ENCODE peak calls at places on chromosome 16, in five cellular contexts. U, A, S, R and K are unnamed samples.

GRCh38 chr16:67230809-67231660 is 4.1 kb downstream of the TMEM208 start:
- DNase-seq in U (no peak), A (no peak), S (no peak), R (no peak), K (no peak)

GRCh38 chr16:86216591-86216990 is 293.7 kb upstream of the FOXF1 start:
- DNase-seq in U (no peak), A (no peak), S (no peak), R (no peak), K (no peak)

GRCh38 chr16:21982108-21982507 is 18.8 kb downstream of the PDZD9 start:
- DNase-seq in U (no peak), A (no peak), S (no peak), R (no peak), K (no peak)

GRCh38 chr16:12500771-12501170 is 302.9 kb downstream of the CPPED1 start:
- DNase-seq in U (no peak), A (no peak), S (no peak), R (no peak), K (no peak)

GRCh38 chr16:70582280-70582978 is 58.8 kb downstream of the SF3B3 start:
- DNase-seq in U (no peak), A (no peak), S (peak; percentile 37), R (no peak), K (no peak)

GRCh38 chr16:55871411-55872038 is 3.6 kb downstream of the CES5A start:
- DNase-seq in U (no peak), A (no peak), S (no peak), R (no peak), K (no peak)

GRCh38 chr16:26149661-26150060 is 457.9 kb downstream of the HS3ST4 start:
- DNase-seq in U (no peak), A (no peak), S (no peak), R (no peak), K (no peak)

GRCh38 chr16:59566446-59566845 is 832.3 kb upstream of the GOT2 start:
- DNase-seq in U (no peak), A (no peak), S (no peak), R (no peak), K (no peak)

GRCh38 chr16:49049191-49049590 is 232.4 kb downstream of the CBLN1 start:
- DNase-seq in U (no peak), A (no peak), S (no peak), R (no peak), K (no peak)

GRCh38 chr16:85480727-85481101 is 132.4 kb upstream of the GSE1 start:
- DNase-seq in U (no peak), A (no peak), S (no peak), R (no peak), K (no peak)

GRCh38 chr16:31475949-31476304 is 4.0 kb downstream of the TGFB1I1 start:
- DNase-seq in U (no peak), A (no peak), S (no peak), R (no peak), K (peak; percentile 18)

GRCh38 chr16:53784312-53784711 is 80.4 kb downstream of the FTO start:
- DNase-seq in U (no peak), A (no peak), S (no peak), R (peak; percentile 78), K (no peak)

GRCh38 chr16:52095466-52095865 is 451.5 kb downstream of the TOX3 start:
- DNase-seq in U (no peak), A (no peak), S (no peak), R (no peak), K (no peak)

GRCh38 chr16:24745791-24746190 is 16.3 kb downstream of the TNRC6A start:
- DNase-seq in U (no peak), A (no peak), S (no peak), R (no peak), K (no peak)

GRCh38 chr16:75109732-75110243 is 6.8 kb downstream of the LDHD start:
- DNase-seq in U (no peak), A (no peak), S (no peak), R (peak; percentile 27), K (no peak)
- TF ChIP-seq CTCF in U (no peak), A (no peak), S (no peak), R (no peak), K (no peak)

DNA sequence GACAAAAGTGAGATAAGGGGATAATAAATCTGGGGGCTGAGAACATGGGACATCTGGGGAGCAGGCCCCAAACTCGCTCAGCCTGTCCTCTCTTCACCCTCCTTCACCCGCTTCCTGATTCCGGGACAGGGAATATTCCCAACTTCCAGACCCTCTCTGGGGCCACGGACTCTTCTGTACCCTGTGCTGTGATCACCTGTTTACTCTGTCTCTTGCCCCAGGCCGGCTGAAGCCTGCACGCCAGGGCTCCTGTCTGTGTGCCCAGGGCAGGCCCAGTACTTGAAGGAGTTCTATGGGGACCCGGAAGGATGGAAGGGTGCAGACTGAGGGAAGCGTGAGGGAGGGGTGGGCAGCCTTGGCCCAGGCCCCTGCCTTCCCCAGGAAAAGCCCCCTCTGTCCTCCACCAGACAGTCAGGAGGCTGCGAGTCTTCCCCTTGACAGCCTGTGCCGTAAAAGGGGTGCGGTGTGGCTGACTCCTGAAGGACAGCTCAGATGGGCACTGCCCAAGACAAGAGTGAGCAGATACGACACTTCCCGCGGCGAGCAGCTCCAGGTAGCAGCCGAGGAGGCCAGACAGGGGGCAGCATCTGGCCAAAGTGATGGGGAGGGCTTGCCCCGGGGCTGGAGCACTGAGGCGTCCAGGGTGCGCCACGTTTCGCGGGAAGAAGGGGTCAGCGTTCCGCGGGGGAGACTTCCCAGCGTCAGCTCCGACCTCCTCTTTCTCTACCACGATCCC is 1.0 kb upstream of the CCNF start:
- DNase-seq in U (peak; percentile 26), A (peak; percentile 26), S (peak; percentile 64), R (peak; percentile 20), K (peak; percentile 61)
- TF ChIP-seq CTCF in U (no peak), A (peak; percentile 34), S (peak; percentile 18), R (no peak), K (no peak)

DNA sequence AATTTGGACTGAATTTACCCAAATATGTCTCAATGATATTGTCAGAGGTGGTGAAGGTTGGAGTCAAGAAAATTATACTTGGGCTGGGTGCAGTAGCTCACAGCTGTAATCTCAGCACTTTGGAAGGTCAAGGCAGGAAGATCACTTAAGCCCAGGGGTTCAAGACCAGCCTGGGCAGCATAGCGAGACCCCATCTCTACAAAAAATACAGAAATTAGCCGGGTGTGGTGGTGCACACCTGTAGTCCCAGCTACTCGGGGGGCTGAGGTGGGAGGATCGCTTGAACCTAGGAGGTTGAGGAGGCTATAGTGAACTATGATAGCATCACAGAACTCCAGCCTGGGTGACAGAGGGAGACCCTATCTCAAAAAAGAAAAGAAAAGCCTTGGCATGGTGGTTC is 40.9 kb downstream of the LAT start:
- DNase-seq in U (no peak), A (no peak), S (no peak), R (no peak), K (no peak)
- TF ChIP-seq CTCF in U (no peak), A (no peak), S (no peak), R (no peak), K (no peak)

GRCh38 chr16:4203748-4204147 is 38.1 kb downstream of the SRL start:
- DNase-seq in U (no peak), A (no peak), S (no peak), R (no peak), K (no peak)

GRCh38 chr16:4202615-4203014 is 39.3 kb downstream of the SRL start:
- DNase-seq in U (no peak), A (no peak), S (no peak), R (no peak), K (no peak)

GRCh38 chr16:4200781-4201137 is 41.1 kb downstream of the SRL start:
- DNase-seq in U (no peak), A (no peak), S (no peak), R (peak; percentile 9), K (no peak)

GRCh38 chr16:4194661-4195060 is 47.2 kb downstream of the SRL start:
- DNase-seq in U (no peak), A (no peak), S (no peak), R (no peak), K (no peak)

GRCh38 chr16:4200000-4200780 is 41.7 kb downstream of the SRL start:
- DNase-seq in U (peak; percentile 55), A (peak; percentile 81), S (peak; percentile 63), R (peak; percentile 51), K (peak; percentile 77)
- TF ChIP-seq CTCF in U (peak; percentile 70), A (peak; percentile 83), S (peak; percentile 42), R (peak; percentile 81), K (peak; percentile 54)

DNA sequence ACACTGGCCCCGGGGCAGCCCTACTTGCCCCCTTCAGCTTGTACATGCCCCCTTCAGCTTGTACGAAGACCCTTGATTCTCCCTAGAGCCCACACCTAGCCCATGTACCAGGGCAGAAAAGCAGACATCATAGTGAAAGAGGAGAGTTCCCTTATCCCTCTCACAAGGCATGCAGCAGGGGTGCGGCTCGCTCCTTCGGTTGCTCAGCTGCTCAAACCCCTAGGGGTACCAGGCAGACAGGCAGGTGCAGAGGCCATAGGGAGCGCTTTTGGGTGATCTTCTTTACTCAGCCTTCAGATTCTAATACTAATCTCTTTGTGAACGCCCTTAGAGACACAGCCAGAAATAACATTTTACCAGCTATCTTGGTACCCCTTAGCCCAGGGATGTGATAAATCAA is 286.3 kb downstream of the NPIPA8 start:
- DNase-seq in U (no peak), A (no peak), S (no peak), R (no peak), K (no peak)
- TF ChIP-seq CTCF in U (no peak), A (no peak), S (no peak), R (no peak), K (no peak)

DNA sequence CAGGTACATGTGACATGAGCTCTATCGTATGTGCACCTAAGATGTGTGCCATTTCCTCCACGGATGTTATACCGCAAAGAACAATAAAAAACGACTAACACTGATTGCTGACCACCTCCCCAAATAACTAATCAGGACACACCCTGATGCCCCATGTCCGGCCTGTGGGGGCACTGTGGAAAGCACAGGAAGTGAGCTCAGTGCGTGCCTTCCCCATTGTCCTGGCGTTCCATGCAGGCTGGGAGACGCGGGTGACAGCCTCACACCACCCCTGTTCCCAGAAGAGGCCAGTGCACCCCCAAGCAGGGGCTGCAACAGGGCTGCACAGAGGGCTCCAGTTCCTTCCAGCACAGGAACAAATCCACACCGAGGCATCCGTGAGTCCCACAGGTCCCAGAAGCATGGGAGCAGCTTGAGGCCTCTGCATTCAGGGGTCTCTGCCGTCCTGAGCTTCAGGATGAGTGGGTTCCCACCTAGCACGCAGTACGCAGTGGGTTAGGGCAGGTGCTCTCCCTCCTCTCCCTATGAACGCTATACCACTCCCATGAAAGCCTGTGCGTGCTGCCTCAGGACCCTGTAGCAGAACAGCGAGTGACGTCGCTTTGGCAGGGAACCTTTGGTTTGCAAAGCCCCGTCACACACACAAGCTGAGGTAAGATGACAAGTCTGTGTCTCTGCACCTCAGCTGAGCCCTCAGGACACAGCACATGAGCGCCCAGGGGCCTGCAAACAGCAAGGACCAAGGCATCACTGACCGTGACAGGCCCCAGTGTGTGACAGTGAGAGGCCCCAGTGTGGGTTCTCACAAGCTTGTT is 117.7 kb downstream of the ZNF778 start:
- DNase-seq in U (no peak), A (no peak), S (peak; percentile 44), R (no peak), K (no peak)
- TF ChIP-seq CTCF in U (no peak), A (peak; percentile 14), S (peak; percentile 27), R (no peak), K (no peak)